ENCODE peak calls at places on chromosome 4, in nine cellular contexts. V is HCT116, I is spleen, Q is SK-N-SH, E is heart left ventricle, O is cardiac muscle cell, A is neural progenitor cell, M is A549, C is fibroblast of lung. F is an unnamed sample.

GRCh38 chr4:59247032-59247431 is 1953.1 kb upstream of the ADGRL3 start:
- DNase-seq in O (no peak), E (no peak), A (no peak), M (no peak), Q (peak; percentile 3), I (no peak), V (no peak), C (no peak), F (no peak)

GRCh38 chr4:64001229-64001898 is 407.9 kb downstream of the TECRL start:
- DNase-seq in V (no peak), O (no peak), I (no peak), E (no peak), Q (no peak), C (no peak), A (no peak), M (no peak), F (no peak)

GRCh38 chr4:78710536-78710935 is 65.6 kb upstream of the BMP2K start:
- DNase-seq in O (no peak), I (no peak), M (no peak), Q (no peak), E (no peak), V (peak; percentile 7), A (no peak), C (peak; percentile 68), F (peak; percentile 22)

GRCh38 chr4:38189445-38189844 is 229.2 kb downstream of the PTTG2 start:
- DNase-seq in A (no peak), M (peak; percentile 13), E (no peak), C (peak; percentile 88), O (peak; percentile 65), V (peak; percentile 90), Q (no peak), I (no peak), F (no peak)

GRCh38 chr4:71235321-71236206 is 103.3 kb upstream of the SLC4A4 start:
- DNase-seq in I (no peak), A (no peak), E (no peak), Q (no peak), V (no peak), C (no peak), O (no peak), M (no peak), F (peak; percentile 10)

GRCh38 chr4:140793291-140793690 is 37.1 kb upstream of the TBC1D9 start:
- DNase-seq in E (no peak), O (no peak), V (no peak), M (no peak), I (no peak), Q (no peak), A (no peak), C (no peak), F (no peak)

GRCh38 chr4:73593631-73594241 is 26.5 kb downstream of the RASSF6 start:
- DNase-seq in E (no peak), O (peak; percentile 60), V (peak; percentile 18), Q (no peak), C (no peak), A (peak; percentile 27), M (no peak), I (no peak), F (no peak)

GRCh38 chr4:176404591-176404990 is 84.8 kb downstream of the SPCS3 start:
- DNase-seq in M (no peak), C (peak; percentile 70), O (no peak), Q (no peak), E (no peak), I (no peak), A (no peak), V (no peak), F (no peak)

GRCh38 chr4:158996669-158997074 is 106.2 kb upstream of the RAPGEF2 start:
- DNase-seq in Q (no peak), V (peak; percentile 93), O (peak; percentile 92), I (no peak), A (no peak), M (peak; percentile 49), E (no peak), C (peak; percentile 98), F (peak; percentile 91)

GRCh38 chr4:143667461-143667860 is 33.0 kb downstream of the FREM3 start:
- DNase-seq in A (peak; percentile 31), C (peak; percentile 82), M (no peak), Q (peak; percentile 9), O (peak; percentile 96), V (no peak), I (no peak), E (no peak), F (peak; percentile 28)

GRCh38 chr4:108171541-108172230 is 3.0 kb upstream of the LEF1 start:
- DNase-seq in Q (peak; percentile 27), I (peak; percentile 76), A (peak; percentile 65), O (no peak), C (peak; percentile 15), E (no peak), V (no peak), M (no peak), F (no peak)

GRCh38 chr4:83128235-83128929 is 13.9 kb upstream of the PLAC8 start:
- DNase-seq in A (no peak), C (peak; percentile 89), O (peak; percentile 91), M (no peak), Q (no peak), V (no peak), I (no peak), E (no peak), F (no peak)

GRCh38 chr4:75658881-75659280 is 14.3 kb downstream of the G3BP2 start:
- DNase-seq in C (peak; percentile 66), A (no peak), M (no peak), I (no peak), Q (no peak), E (no peak), V (no peak), O (peak; percentile 39), F (no peak)

DNA sequence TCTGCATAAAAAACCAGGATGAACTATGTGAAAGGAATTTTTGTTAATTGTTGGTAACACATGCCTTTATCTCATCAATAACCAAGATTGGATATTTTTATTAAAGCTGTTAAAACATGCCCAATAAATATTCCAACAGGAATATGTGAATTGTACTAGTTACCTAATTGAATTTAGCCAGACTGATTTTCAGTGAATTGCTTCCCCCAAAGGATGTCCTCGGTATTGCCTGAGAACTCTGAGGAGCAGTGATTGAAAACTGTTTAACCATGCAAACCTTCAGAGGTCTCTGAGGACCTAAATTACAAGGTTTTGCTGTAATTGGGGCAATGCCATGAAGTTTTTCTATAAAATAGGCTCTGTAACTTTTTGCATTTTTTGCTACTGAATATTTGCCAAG is 66.6 kb downstream of the BLTP1 start:
- DNase-seq in I (no peak), V (no peak), C (peak; percentile 1), A (peak; percentile 42), E (no peak), O (peak; percentile 11), M (no peak), Q (peak; percentile 10), F (peak; percentile 40)
- TF ChIP-seq CTCF in I (no peak), V (no peak), C (peak; percentile 62), A (peak; percentile 46), E (peak; percentile 21), O (peak; percentile 32), M (no peak), Q (peak; percentile 39), F (peak; percentile 50)

GRCh38 chr4:24249972-24250371 is 334.4 kb downstream of the DHX15 start:
- DNase-seq in O (no peak), E (no peak), I (no peak), C (no peak), A (no peak), Q (no peak), M (no peak), V (no peak), F (no peak)

GRCh38 chr4:24244663-24245519 is 339.5 kb downstream of the DHX15 start:
- DNase-seq in I (no peak), Q (no peak), C (peak; percentile 53), O (peak; percentile 24), V (no peak), M (no peak), E (peak; percentile 60), A (peak; percentile 34), F (no peak)

GRCh38 chr4:24243641-24244040 is 340.7 kb downstream of the DHX15 start:
- DNase-seq in O (no peak), E (no peak), I (no peak), M (no peak), A (no peak), C (no peak), V (no peak), Q (no peak), F (no peak)

GRCh38 chr4:24248674-24249644 is 335.4 kb downstream of the DHX15 start:
- DNase-seq in I (no peak), C (no peak), M (no peak), O (peak; percentile 6), Q (no peak), V (no peak), A (peak; percentile 34), E (peak; percentile 61), F (no peak)
- H3K4me3 ChIP-seq in I (no peak overlapping the region), C (no peak overlapping the region), M (no peak overlapping the region), O (no peak overlapping the region), Q (no peak overlapping the region), V (no peak overlapping the region), A (no peak overlapping the region), E (no peak overlapping the region), F (no peak overlapping the region)

DNA sequence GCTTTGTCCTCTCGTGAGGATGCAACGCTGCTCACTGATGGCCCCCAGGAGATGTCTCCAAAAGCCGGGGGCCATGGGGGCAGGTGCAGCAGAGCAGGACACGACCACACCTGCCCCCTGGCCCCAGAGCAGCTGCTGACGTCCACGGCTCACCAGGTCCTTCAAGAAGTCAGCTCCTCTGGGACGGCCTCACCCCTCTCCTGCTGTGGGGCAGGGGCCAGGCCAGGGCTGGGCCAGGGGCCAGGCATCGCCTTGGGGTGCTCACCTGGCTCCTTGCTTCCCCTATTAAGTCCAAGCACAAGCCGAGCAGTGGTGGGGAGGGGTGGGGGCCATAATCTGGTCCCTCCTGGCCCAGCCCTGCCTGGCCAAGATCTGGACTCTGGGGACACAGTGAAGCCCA is 28.6 kb upstream of the MXD4 start:
- DNase-seq in E (peak; percentile 42), A (no peak), Q (no peak), I (peak; percentile 80), M (no peak), O (no peak), V (no peak), C (no peak), F (no peak)
- H3K27ac ChIP-seq in E (no peak overlapping the region), A (no peak overlapping the region), Q (no peak overlapping the region), I (no peak overlapping the region), M (no peak overlapping the region), O (no peak overlapping the region), V (no peak overlapping the region), C (no peak overlapping the region), F (no peak overlapping the region)

GRCh38 chr4:87971866-87972265 is 3.6 kb upstream of the SPP1 start:
- DNase-seq in Q (no peak), V (no peak), O (no peak), M (no peak), E (no peak), I (no peak), C (no peak), A (no peak), F (no peak)

GRCh38 chr4:87961993-87962791 is 13.3 kb upstream of the SPP1 start:
- DNase-seq in I (no peak), M (no peak), A (no peak), V (no peak), C (peak; percentile 75), Q (no peak), E (no peak), O (peak; percentile 41), F (no peak)

GRCh38 chr4:87967193-87967592 is 8.3 kb upstream of the SPP1 start:
- DNase-seq in M (no peak), V (no peak), A (no peak), Q (no peak), I (no peak), E (peak; percentile 47), O (no peak), C (no peak), F (no peak)

GRCh38 chr4:87965501-87965975 is 10.0 kb upstream of the SPP1 start:
- DNase-seq in A (no peak), C (no peak), E (peak; percentile 35), O (no peak), M (no peak), V (no peak), I (peak; percentile 75), Q (no peak), F (no peak)

GRCh38 chr4:87966095-87966496 is 9.4 kb upstream of the SPP1 start:
- DNase-seq in E (peak; percentile 58), A (no peak), Q (no peak), V (no peak), M (no peak), C (no peak), I (no peak), O (no peak), F (no peak)
- TF ChIP-seq CTCF in E (no peak), A (no peak), Q (no peak), V (no peak), M (no peak), C (no peak), I (no peak), O (no peak), F (no peak)